ENCODE peak calls at places on chromosomes 12 and 14, in six cellular contexts. B, I, T, X, V and Q are unnamed samples.

GRCh38 chr14:38950676-38951075 is 152.4 kb downstream of the SEC23A start:
- DNase-seq in B (no peak), I (no peak), T (no peak), X (no peak), V (no peak), Q (no peak)

GRCh38 chr12:90280564-90281058 is 572.0 kb upstream of the ATP2B1 start:
- DNase-seq in B (no peak), I (no peak), T (no peak), X (no peak), V (no peak), Q (no peak)

GRCh38 chr12:94640134-94640928 is 10.0 kb downstream of the TMCC3 start:
- DNase-seq in B (no peak), I (no peak), T (peak), X (no peak), V (no peak), Q (no peak)

GRCh38 chr14:21672116-21672515 is 1.5 kb downstream of the OR4E1 start:
- DNase-seq in B (no peak), I (no peak), T (no peak), X (no peak), V (no peak), Q (no peak)

GRCh38 chr12:124720687-124721500 is 142.8 kb downstream of the SCARB1 start:
- DNase-seq in B (peak), I (peak), T (peak), X (no peak), V (no peak), Q (peak)

GRCh38 chr12:48350249-48351021 is at the start of gene ZNF641:
- DNase-seq in B (peak), I (peak), T (peak), X (peak), V (peak), Q (peak)

GRCh38 chr14:68513137-68513536 is 279.7 kb downstream of the ZFP36L1 start:
- DNase-seq in B (no peak), I (no peak), T (no peak), X (no peak), V (no peak), Q (no peak)

GRCh38 chr14:68894123-68894522 is 85.0 kb downstream of the ACTN1 start:
- DNase-seq in B (no peak), I (no peak), T (no peak), X (no peak), V (no peak), Q (no peak)

GRCh38 chr14:51395361-51395849 is 155.4 kb downstream of the TMX1 start:
- DNase-seq in B (peak), I (peak), T (peak), X (no peak), V (no peak), Q (peak)

GRCh38 chr14:63642229-63642611 is 549 bp upstream of the WDR89 start:
- DNase-seq in B (peak), I (peak), T (peak), X (peak), V (peak), Q (peak)

GRCh38 chr12:89259831-89260230 is 92.5 kb downstream of the DUSP6 start:
- DNase-seq in B (no peak), I (no peak), T (no peak), X (no peak), V (no peak), Q (no peak)

GRCh38 chr12:53925006-53925405 is 13.6 kb upstream of the HOXC13 start:
- DNase-seq in B (no peak), I (no peak), T (no peak), X (no peak), V (no peak), Q (no peak)

GRCh38 chr12:127811988-127812387 is 455.0 kb upstream of the TMEM132C start:
- DNase-seq in B (no peak), I (no peak), T (peak), X (peak), V (no peak), Q (no peak)

GRCh38 chr14:92258934-92259333 is 64.0 kb upstream of the SLC24A4 start:
- DNase-seq in B (no peak), I (peak), T (no peak), X (no peak), V (no peak), Q (no peak)

GRCh38 chr14:92252291-92252690 is 70.7 kb upstream of the SLC24A4 start:
- DNase-seq in B (no peak), I (peak), T (no peak), X (no peak), V (no peak), Q (no peak)

GRCh38 chr14:92259613-92260357 is 63.2 kb upstream of the SLC24A4 start:
- DNase-seq in B (no peak), I (no peak), T (no peak), X (no peak), V (no peak), Q (no peak)

GRCh38 chr14:92253381-92253894 is 69.5 kb upstream of the SLC24A4 start:
- DNase-seq in B (no peak), I (peak), T (no peak), X (no peak), V (no peak), Q (no peak)

GRCh38 chr14:92254786-92255185 is 68.2 kb upstream of the SLC24A4 start:
- DNase-seq in B (no peak), I (peak), T (peak), X (peak), V (no peak), Q (no peak)
- H3K4me3 ChIP-seq in B (no peak), I (no peak), T (no peak), X (peak), V (no peak), Q (no peak)

GRCh38 chr12:104295954-104296353 is 7.6 kb upstream of the EID3 start:
- DNase-seq in B (no peak), I (no peak), T (no peak), X (no peak), V (no peak), Q (no peak)
- H3K4me3 ChIP-seq in B (no peak), I (no peak), T (no peak), X (peak), V (peak), Q (no peak)

GRCh38 chr12:120581998-120582397 is 796 bp upstream of the POP5 start:
- DNase-seq in B (no peak), I (no peak), T (no peak), X (no peak), V (no peak), Q (no peak)

GRCh38 chr12:120586860-120587259 is 5.7 kb upstream of the POP5 start:
- DNase-seq in B (no peak), I (no peak), T (no peak), X (no peak), V (no peak), Q (no peak)

GRCh38 chr12:120583478-120584030 is 2.4 kb upstream of the POP5 start:
- DNase-seq in B (peak), I (peak), T (peak), X (peak), V (peak), Q (peak)

GRCh38 chr12:120586216-120586615 is 5.0 kb upstream of the POP5 start:
- DNase-seq in B (no peak), I (no peak), T (no peak), X (no peak), V (no peak), Q (no peak)

DNA sequence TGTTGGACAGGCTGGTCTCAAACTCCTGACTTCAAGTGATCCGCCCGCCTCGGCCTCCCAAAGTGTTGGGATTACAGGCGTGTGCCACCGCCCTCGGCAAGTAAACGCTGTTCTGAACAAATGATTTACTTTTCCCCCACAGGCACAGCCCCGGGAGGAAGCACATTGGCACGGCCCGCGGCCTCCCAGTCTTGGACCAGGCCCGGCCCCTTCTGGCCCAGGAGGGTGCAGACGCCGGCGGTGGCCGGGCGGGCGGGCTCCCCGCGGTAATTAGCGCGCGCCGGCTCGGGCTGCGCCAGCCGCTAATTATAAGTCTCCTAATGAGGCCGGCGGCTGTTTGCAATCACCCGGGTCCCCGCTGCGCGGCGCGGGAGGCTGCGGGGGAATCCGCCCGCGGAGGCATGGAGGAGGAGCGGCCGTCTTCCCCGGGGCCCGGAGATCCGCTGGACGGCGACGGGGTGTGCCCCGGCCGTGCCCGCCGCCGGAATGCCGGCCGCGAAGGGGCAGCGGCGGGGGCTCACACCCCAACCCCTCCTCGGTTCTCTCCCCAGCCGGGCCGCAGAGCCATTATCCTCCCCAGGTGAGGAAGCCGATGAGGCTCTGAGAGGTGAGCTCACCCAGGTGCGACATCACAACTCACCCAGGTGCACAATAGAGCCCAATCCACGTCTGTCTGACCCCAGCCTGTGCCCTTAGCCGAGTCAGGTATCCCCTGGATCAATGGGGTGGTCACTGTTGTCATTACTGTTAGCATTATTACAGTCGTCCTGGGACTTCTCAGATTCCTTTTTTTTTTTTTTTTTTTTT is 3.3 kb upstream of the POP5 start:
- DNase-seq in B (peak), I (peak), T (no peak), X (peak), V (peak), Q (peak)
- H3K4me3 ChIP-seq in B (peak), I (peak), T (peak), X (peak), V (peak), Q (peak)

GRCh38 chr14:41609704-41610183 is 3.1 kb downstream of the LRFN5 start:
- DNase-seq in B (peak), I (peak), T (peak), X (peak), V (no peak), Q (peak)
- H3K4me3 ChIP-seq in B (peak), I (peak), T (peak), X (peak), V (peak), Q (peak)

GRCh38 chr14:61252354-61253063 is 28.6 kb downstream of the TMEM30B start:
- DNase-seq in B (peak), I (peak), T (peak), X (peak), V (peak), Q (peak)
- H3K4me3 ChIP-seq in B (no peak), I (no peak), T (no peak), X (no peak), V (no peak), Q (no peak)